ENCODE peak calls at places on chromosomes 3 and 15, in ten cellular contexts. C is AG08396; M is WTC11; J is HS-27A; N is HFF-Myc; B is CD8-positive, alpha-beta memory T cell; K is retina; Z is ACHN; Y is EL; F is cardiac muscle cell. W is an unnamed sample.
A peak's percentile ranks its signal among the peaks of the same experiment; 100 is the strongest.

GRCh38 chr15:101044625-101045235 is 125.6 kb downstream of the LRRK1 start:
- DNase-seq in J (no peak), N (no peak), Y (no peak), B (no peak), Z (no peak), M (no peak), C (no peak), F (no peak), K (no peak), W (peak; percentile 35)

GRCh38 chr15:25058080-25058785 is 103.4 kb downstream of the SNRPN start:
- DNase-seq in K (no peak), Y (no peak), Z (no peak), M (no peak), C (peak; percentile 1), B (no peak), F (no peak), N (no peak), J (no peak), W (peak; percentile 35)

GRCh38 chr3:66993082-66993481 is 5.0 kb upstream of the KBTBD8 start:
- DNase-seq in K (no peak), Z (no peak), J (no peak), F (no peak), M (no peak), Y (no peak), N (no peak), B (no peak), C (no peak), W (no peak)

GRCh38 chr3:195892355-195893120 is 15.8 kb downstream of the TNK2 start:
- DNase-seq in F (peak; percentile 78), N (no peak), Y (peak; percentile 48), Z (no peak), M (no peak), K (peak; percentile 71), C (peak; percentile 72), B (no peak), J (no peak), W (peak; percentile 59)

GRCh38 chr15:77650285-77650684 is 17.6 kb upstream of the LINGO1 start:
- DNase-seq in C (no peak), Y (peak; percentile 26), M (peak; percentile 86), Z (peak; percentile 27), N (no peak), K (no peak), B (no peak), J (no peak), F (peak; percentile 28), W (peak; percentile 92)

GRCh38 chr3:143002083-143002712 is 828 bp downstream of the U2SURP start:
- DNase-seq in N (no peak), J (no peak), Y (peak; percentile 36), F (peak; percentile 25), Z (peak; percentile 58), C (no peak), M (no peak), K (no peak), B (no peak), W (no peak)

GRCh38 chr15:38474155-38474757 is 20.3 kb downstream of the FAM98B start:
- DNase-seq in J (no peak), Z (peak; percentile 61), B (peak; percentile 12), N (peak; percentile 50), M (no peak), C (peak; percentile 54), F (peak; percentile 80), K (peak; percentile 57), Y (peak; percentile 67), W (peak; percentile 49)

GRCh38 chr15:52019394-52020252 is 604 bp downstream of the MAPK6 start:
- DNase-seq in M (peak; percentile 60), Z (peak; percentile 79), K (peak; percentile 88), J (peak; percentile 77), N (no peak), F (peak; percentile 92), Y (peak; percentile 85), C (peak; percentile 94), B (peak; percentile 56), W (peak; percentile 84)

GRCh38 chr3:149564079-149564478 is 89.6 kb downstream of the TM4SF4 start:
- DNase-seq in B (no peak), Y (peak; percentile 25), M (no peak), N (no peak), K (no peak), C (no peak), Z (no peak), F (peak; percentile 28), J (no peak), W (no peak)

GRCh38 chr3:156535798-156536197 is 19.1 kb downstream of the SSR3 start:
- DNase-seq in Z (no peak), M (no peak), F (no peak), N (no peak), C (no peak), Y (no peak), B (no peak), J (no peak), K (no peak), W (no peak)

GRCh38 chr3:68256635-68257034 is 602.2 kb upstream of the SUCLG2 start:
- DNase-seq in J (no peak), C (no peak), F (no peak), M (peak; percentile 45), B (no peak), N (no peak), Y (no peak), Z (peak; percentile 19), K (peak; percentile 13), W (peak; percentile 74)

GRCh38 chr3:36643192-36643591 is 121.2 kb downstream of the DCLK3 start:
- DNase-seq in C (no peak), B (no peak), N (no peak), F (no peak), Z (no peak), K (no peak), M (no peak), J (no peak), Y (no peak), W (no peak)

GRCh38 chr15:43927203-43927602 is 100.4 kb downstream of the WDR76 start:
- DNase-seq in N (no peak), J (no peak), K (no peak), Y (no peak), B (no peak), F (no peak), C (no peak), M (no peak), Z (no peak), W (no peak)

GRCh38 chr15:25188051-25188450 is 233.3 kb downstream of the SNRPN start:
- DNase-seq in Y (no peak), F (no peak), M (no peak), C (no peak), B (no peak), K (no peak), N (no peak), Z (no peak), J (no peak), W (no peak)

GRCh38 chr15:92884813-92885461 is 15.2 kb upstream of the CHD2 start:
- DNase-seq in B (no peak), N (no peak), J (no peak), F (peak; percentile 49), Y (no peak), K (peak; percentile 24), M (no peak), Z (no peak), C (no peak), W (no peak)

GRCh38 chr3:51379301-51379700 is 5.8 kb upstream of the MANF start:
- DNase-seq in F (no peak), C (no peak), B (no peak), Y (no peak), N (no peak), J (no peak), K (no peak), M (no peak), Z (no peak), W (no peak)

GRCh38 chr3:183013857-183014256 is 33.5 kb upstream of the DCUN1D1 start:
- DNase-seq in K (no peak), F (no peak), C (no peak), N (no peak), M (no peak), Z (no peak), J (no peak), B (no peak), Y (no peak), W (no peak)

GRCh38 chr3:195114026-195114425 is 156.9 kb downstream of the XXYLT1 start:
- DNase-seq in N (no peak), F (no peak), Y (no peak), Z (no peak), B (no peak), M (no peak), J (no peak), K (no peak), C (no peak), W (no peak)

GRCh38 chr3:5061218-5061569 is 60.9 kb upstream of the ARL8B start:
- DNase-seq in K (no peak), Y (no peak), J (no peak), M (no peak), B (no peak), N (no peak), Z (no peak), C (no peak), F (no peak), W (no peak)

GRCh38 chr3:33665294-33665693 is 52.8 kb downstream of the CLASP2 start:
- DNase-seq in Z (no peak), J (no peak), N (no peak), B (no peak), M (no peak), Y (no peak), C (no peak), K (no peak), F (peak; percentile 8), W (no peak)

GRCh38 chr15:101049856-101050646 is 130.9 kb downstream of the LRRK1 start:
- DNase-seq in N (no peak), J (no peak), F (no peak), K (no peak), M (no peak), B (no peak), Z (no peak), C (no peak), Y (no peak), W (peak; percentile 38)

GRCh38 chr15:44308415-44308814 is 19.9 kb downstream of the GOLM2 start:
- DNase-seq in Z (no peak), K (no peak), M (no peak), J (no peak), C (no peak), F (no peak), B (no peak), N (no peak), Y (no peak), W (no peak)

GRCh38 chr3:151960956-151961580 is 87.6 kb downstream of the SUCNR1 start:
- DNase-seq in C (no peak), Y (no peak), N (peak; percentile 63), K (no peak), F (no peak), B (no peak), Z (no peak), M (no peak), J (no peak), W (no peak)

GRCh38 chr3:186983372-186984058 is 53.2 kb downstream of the ST6GAL1 start:
- DNase-seq in J (no peak), K (no peak), B (no peak), N (no peak), Y (no peak), M (no peak), C (no peak), Z (no peak), F (no peak), W (no peak)

GRCh38 chr3:134143828-134144390 is 106.8 kb downstream of the RYK start:
- DNase-seq in K (no peak), C (no peak), F (no peak), N (no peak), Z (no peak), Y (no peak), J (no peak), M (no peak), B (no peak), W (no peak)

GRCh38 chr3:82353281-82354171 is 592.1 kb upstream of the GBE1 start:
- DNase-seq in B (no peak), M (no peak), Z (no peak), N (no peak), C (no peak), Y (no peak), F (no peak), K (no peak), J (no peak), W (no peak)

GRCh38 chr3:56952051-56952450 is 108.4 kb upstream of the SPATA12 start:
- DNase-seq in J (no peak), N (no peak), F (no peak), M (no peak), C (no peak), B (no peak), K (no peak), Z (no peak), Y (no peak), W (no peak)